ENCODE peak calls at places on chromosomes 4 and X, in six cellular contexts. D, O, P, H, K and L are unnamed samples.

GRCh38 chrX:111928457-111928856 is 52.5 kb downstream of the TRPC5OS start:
- DNase-seq in D (no peak), O (no peak), P (no peak), H (no peak), K (no peak), L (no peak)

GRCh38 chr4:56426273-56426672 is 9.1 kb downstream of the PPAT start:
- DNase-seq in D (no peak), O (no peak), P (no peak), H (no peak), K (no peak), L (no peak)

GRCh38 chr4:152652102-152652501 is 27.7 kb downstream of the TMEM154 start:
- DNase-seq in D (no peak), O (no peak), P (no peak), H (no peak), K (no peak), L (no peak)

GRCh38 chrX:115560211-115560977 is 580 bp upstream of the PLS3 start:
- DNase-seq in D (no peak), O (no peak), P (no peak), H (peak; percentile 73), K (no peak), L (no peak)

GRCh38 chr4:98994474-98995182 is 893 bp upstream of the METAP1 start:
- DNase-seq in D (no peak), O (no peak), P (peak; percentile 43), H (no peak), K (no peak), L (no peak)

GRCh38 chrX:649166-649565 is 18.6 kb downstream of the SHOX start:
- DNase-seq in D (no peak), O (no peak), P (no peak), H (no peak), K (no peak), L (no peak)

GRCh38 chr4:79211490-79211889 is 114.4 kb downstream of the NAA11 start:
- DNase-seq in D (no peak), O (no peak), P (no peak), H (no peak), K (no peak), L (peak; percentile 42)

GRCh38 chr4:111781611-111782010 is 363.6 kb upstream of the FAM241A start:
- DNase-seq in D (no peak), O (no peak), P (no peak), H (no peak), K (no peak), L (no peak)

GRCh38 chr4:21991050-21991449 is 42.5 kb upstream of the KCNIP4 start:
- DNase-seq in D (no peak), O (no peak), P (peak; percentile 27), H (peak; percentile 29), K (peak; percentile 5), L (no peak)

GRCh38 chr4:147325566-147325965 is 155.3 kb upstream of the EDNRA start:
- DNase-seq in D (no peak), O (no peak), P (peak; percentile 90), H (no peak), K (peak; percentile 32), L (no peak)

GRCh38 chrX:35622021-35622420 is 176.1 kb upstream of the MAGEB16 start:
- DNase-seq in D (no peak), O (no peak), P (no peak), H (no peak), K (no peak), L (no peak)

GRCh38 chrX:120731386-120731785 is 101.5 kb upstream of the C1GALT1C1 start:
- DNase-seq in D (no peak), O (no peak), P (no peak), H (peak; percentile 51), K (peak; percentile 28), L (no peak)

GRCh38 chrX:141405878-141406492 is 163.7 kb upstream of the SPANXC start:
- DNase-seq in D (no peak), O (no peak), P (peak; percentile 81), H (peak; percentile 72), K (peak; percentile 78), L (no peak)

GRCh38 chr4:73917081-73917501 is 47.9 kb downstream of the CXCL1 start:
- DNase-seq in D (no peak), O (no peak), P (peak; percentile 97), H (peak; percentile 91), K (peak; percentile 97), L (no peak)